ENCODE peak calls at places on chromosome 2, in six cellular contexts. R, E, I, D, G and V are unnamed samples.

GRCh38 chr2:182522930-182523541 is 96.2 kb upstream of the PDE1A start:
- DNase-seq in R (no peak), E (no peak), I (no peak), D (no peak), G (no peak), V (no peak)

GRCh38 chr2:119136093-119136492 is 22.5 kb downstream of the C1QL2 start:
- DNase-seq in D (peak), R (peak), G (no peak), I (no peak), E (no peak), V (no peak)

GRCh38 chr2:120771556-120772208 is 36.0 kb downstream of the GLI2 start:
- DNase-seq in E (no peak), G (peak), I (no peak), D (peak), R (peak), V (no peak)

GRCh38 chr2:240603846-240604245 is 17.3 kb downstream of the CAPN10 start:
- DNase-seq in E (no peak), G (no peak), R (no peak), I (no peak), D (no peak), V (no peak)

GRCh38 chr2:16154501-16155280 is 214.3 kb downstream of the MYCN start:
- DNase-seq in E (no peak), G (no peak), I (no peak), R (no peak), D (peak), V (no peak)

GRCh38 chr2:30147196-30147714 is 448 bp downstream of the YPEL5 start:
- DNase-seq in D (no peak), G (no peak), R (no peak), I (no peak), E (peak), V (peak)

GRCh38 chr2:241636182-241636982 is 576 bp downstream of the THAP4 start:
- DNase-seq in I (peak), D (peak), G (peak), R (peak), E (peak), V (peak)

GRCh38 chr2:239181601-239182471 is 219.0 kb downstream of the HDAC4 start:
- DNase-seq in I (no peak), E (peak), D (peak), G (no peak), R (no peak), V (no peak)

GRCh38 chr2:227849906-227850305 is 21.5 kb upstream of the DAW1 start:
- DNase-seq in G (peak), D (no peak), I (no peak), R (no peak), E (no peak), V (no peak)

GRCh38 chr2:227939271-227940027 is 68.0 kb downstream of the DAW1 start:
- DNase-seq in G (peak), I (no peak), E (peak), D (peak), R (peak), V (no peak)